ENCODE peak calls at places on chromosomes 16 and 17, in eight cellular contexts. One of them, this sample, is unnamed.

GRCh38 chr16:17469011-17469741 is 1.6 kb downstream of the XYLT1 start:
- DNase-seq in activated CD4-positive, alpha-beta T cell treated with anti-CD3 and anti-CD28 coated beads for 1 hour: no peak
- DNase-seq in stimulated activated CD4-positive, alpha-beta T cell treated with anti-CD3 and anti-CD28 coated beads, Interleukin-1b, Interleukin-23, amount 100 ng/mL, for 24 hours: no peak
- DNase-seq in mucosa of gallbladder: no peak
- DNase-seq in fibroblast of the aortic adventitia: peak; percentile 67
- DNase-seq in effector CD8-positive, alpha-beta T cell: no peak
- DNase-seq in fibroblast of gingiva: peak; percentile 63
- DNase-seq in DND-41: no peak
- DNase-seq in this sample: peak; percentile 80

GRCh38 chr17:57672971-57673370 is 72.1 kb downstream of the CCDC182 start:
- DNase-seq in activated CD4-positive, alpha-beta T cell treated with anti-CD3 and anti-CD28 coated beads for 1 hour: no peak
- DNase-seq in stimulated activated CD4-positive, alpha-beta T cell treated with anti-CD3 and anti-CD28 coated beads, Interleukin-1b, Interleukin-23, amount 100 ng/mL, for 24 hours: no peak
- DNase-seq in mucosa of gallbladder: no peak
- DNase-seq in fibroblast of the aortic adventitia: no peak
- DNase-seq in effector CD8-positive, alpha-beta T cell: no peak
- DNase-seq in fibroblast of gingiva: no peak
- DNase-seq in DND-41: peak; percentile 2
- DNase-seq in this sample: no peak

GRCh38 chr17:1343554-1343953 is 56.5 kb downstream of the YWHAE start:
- DNase-seq in activated CD4-positive, alpha-beta T cell treated with anti-CD3 and anti-CD28 coated beads for 1 hour: no peak
- DNase-seq in stimulated activated CD4-positive, alpha-beta T cell treated with anti-CD3 and anti-CD28 coated beads, Interleukin-1b, Interleukin-23, amount 100 ng/mL, for 24 hours: no peak
- DNase-seq in mucosa of gallbladder: no peak
- DNase-seq in fibroblast of the aortic adventitia: no peak
- DNase-seq in effector CD8-positive, alpha-beta T cell: no peak
- DNase-seq in fibroblast of gingiva: no peak
- DNase-seq in DND-41: no peak
- DNase-seq in this sample: no peak

GRCh38 chr17:30450125-30451027 is 26.8 kb upstream of the GOSR1 start:
- DNase-seq in activated CD4-positive, alpha-beta T cell treated with anti-CD3 and anti-CD28 coated beads for 1 hour: no peak
- DNase-seq in stimulated activated CD4-positive, alpha-beta T cell treated with anti-CD3 and anti-CD28 coated beads, Interleukin-1b, Interleukin-23, amount 100 ng/mL, for 24 hours: no peak
- DNase-seq in mucosa of gallbladder: no peak
- DNase-seq in fibroblast of the aortic adventitia: no peak
- DNase-seq in effector CD8-positive, alpha-beta T cell: no peak
- DNase-seq in fibroblast of gingiva: peak; percentile 90
- DNase-seq in DND-41: no peak
- DNase-seq in this sample: peak; percentile 27

GRCh38 chr16:15752717-15753488 is 102.9 kb downstream of the NDE1 start:
- DNase-seq in activated CD4-positive, alpha-beta T cell treated with anti-CD3 and anti-CD28 coated beads for 1 hour: no peak
- DNase-seq in stimulated activated CD4-positive, alpha-beta T cell treated with anti-CD3 and anti-CD28 coated beads, Interleukin-1b, Interleukin-23, amount 100 ng/mL, for 24 hours: no peak
- DNase-seq in mucosa of gallbladder: no peak
- DNase-seq in fibroblast of the aortic adventitia: no peak
- DNase-seq in effector CD8-positive, alpha-beta T cell: no peak
- DNase-seq in fibroblast of gingiva: no peak
- DNase-seq in DND-41: no peak
- DNase-seq in this sample: no peak

GRCh38 chr16:20865420-20866126 is 34.6 kb downstream of the DCUN1D3 start:
- DNase-seq in activated CD4-positive, alpha-beta T cell treated with anti-CD3 and anti-CD28 coated beads for 1 hour: no peak
- DNase-seq in stimulated activated CD4-positive, alpha-beta T cell treated with anti-CD3 and anti-CD28 coated beads, Interleukin-1b, Interleukin-23, amount 100 ng/mL, for 24 hours: no peak
- DNase-seq in mucosa of gallbladder: no peak
- DNase-seq in fibroblast of the aortic adventitia: peak; percentile 69
- DNase-seq in effector CD8-positive, alpha-beta T cell: no peak
- DNase-seq in fibroblast of gingiva: peak; percentile 17
- DNase-seq in DND-41: no peak
- DNase-seq in this sample: peak; percentile 33

GRCh38 chr17:75652341-75652740 is 14.6 kb downstream of the RECQL5 start:
- DNase-seq in activated CD4-positive, alpha-beta T cell treated with anti-CD3 and anti-CD28 coated beads for 1 hour: no peak
- DNase-seq in stimulated activated CD4-positive, alpha-beta T cell treated with anti-CD3 and anti-CD28 coated beads, Interleukin-1b, Interleukin-23, amount 100 ng/mL, for 24 hours: no peak
- DNase-seq in mucosa of gallbladder: no peak
- DNase-seq in fibroblast of the aortic adventitia: no peak
- DNase-seq in effector CD8-positive, alpha-beta T cell: no peak
- DNase-seq in fibroblast of gingiva: no peak
- DNase-seq in DND-41: no peak
- DNase-seq in this sample: no peak

GRCh38 chr17:58415371-58416055 is 1.8 kb downstream of the RNF43 start:
- DNase-seq in activated CD4-positive, alpha-beta T cell treated with anti-CD3 and anti-CD28 coated beads for 1 hour: no peak
- DNase-seq in stimulated activated CD4-positive, alpha-beta T cell treated with anti-CD3 and anti-CD28 coated beads, Interleukin-1b, Interleukin-23, amount 100 ng/mL, for 24 hours: no peak
- DNase-seq in mucosa of gallbladder: peak; percentile 16
- DNase-seq in fibroblast of the aortic adventitia: no peak
- DNase-seq in effector CD8-positive, alpha-beta T cell: no peak
- DNase-seq in fibroblast of gingiva: no peak
- DNase-seq in DND-41: no peak
- DNase-seq in this sample: no peak

GRCh38 chr16:51119576-51120288 is 31.3 kb downstream of the SALL1 start:
- DNase-seq in activated CD4-positive, alpha-beta T cell treated with anti-CD3 and anti-CD28 coated beads for 1 hour: no peak
- DNase-seq in stimulated activated CD4-positive, alpha-beta T cell treated with anti-CD3 and anti-CD28 coated beads, Interleukin-1b, Interleukin-23, amount 100 ng/mL, for 24 hours: no peak
- DNase-seq in mucosa of gallbladder: no peak
- DNase-seq in fibroblast of the aortic adventitia: peak; percentile 4
- DNase-seq in effector CD8-positive, alpha-beta T cell: no peak
- DNase-seq in fibroblast of gingiva: no peak
- DNase-seq in DND-41: no peak
- DNase-seq in this sample: peak; percentile 1

GRCh38 chr16:85498607-85499006 is 114.5 kb upstream of the GSE1 start:
- DNase-seq in activated CD4-positive, alpha-beta T cell treated with anti-CD3 and anti-CD28 coated beads for 1 hour: no peak
- DNase-seq in stimulated activated CD4-positive, alpha-beta T cell treated with anti-CD3 and anti-CD28 coated beads, Interleukin-1b, Interleukin-23, amount 100 ng/mL, for 24 hours: no peak
- DNase-seq in mucosa of gallbladder: no peak
- DNase-seq in fibroblast of the aortic adventitia: no peak
- DNase-seq in effector CD8-positive, alpha-beta T cell: no peak
- DNase-seq in fibroblast of gingiva: no peak
- DNase-seq in DND-41: peak; percentile 85
- DNase-seq in this sample: no peak

GRCh38 chr17:59328534-59329095 is 2.8 kb upstream of the YPEL2 start:
- DNase-seq in activated CD4-positive, alpha-beta T cell treated with anti-CD3 and anti-CD28 coated beads for 1 hour: no peak
- DNase-seq in stimulated activated CD4-positive, alpha-beta T cell treated with anti-CD3 and anti-CD28 coated beads, Interleukin-1b, Interleukin-23, amount 100 ng/mL, for 24 hours: no peak
- DNase-seq in mucosa of gallbladder: no peak
- DNase-seq in fibroblast of the aortic adventitia: no peak
- DNase-seq in effector CD8-positive, alpha-beta T cell: no peak
- DNase-seq in fibroblast of gingiva: no peak
- DNase-seq in DND-41: no peak
- DNase-seq in this sample: no peak

GRCh38 chr17:39659286-39660010 is 5.7 kb upstream of the TCAP start:
- DNase-seq in activated CD4-positive, alpha-beta T cell treated with anti-CD3 and anti-CD28 coated beads for 1 hour: no peak
- DNase-seq in stimulated activated CD4-positive, alpha-beta T cell treated with anti-CD3 and anti-CD28 coated beads, Interleukin-1b, Interleukin-23, amount 100 ng/mL, for 24 hours: no peak
- DNase-seq in mucosa of gallbladder: no peak
- DNase-seq in fibroblast of the aortic adventitia: no peak
- DNase-seq in effector CD8-positive, alpha-beta T cell: no peak
- DNase-seq in fibroblast of gingiva: no peak
- DNase-seq in DND-41: no peak
- DNase-seq in this sample: no peak

GRCh38 chr16:57530104-57530522 is 6.3 kb downstream of the CCDC102A start:
- DNase-seq in activated CD4-positive, alpha-beta T cell treated with anti-CD3 and anti-CD28 coated beads for 1 hour: peak; percentile 68
- DNase-seq in stimulated activated CD4-positive, alpha-beta T cell treated with anti-CD3 and anti-CD28 coated beads, Interleukin-1b, Interleukin-23, amount 100 ng/mL, for 24 hours: peak; percentile 43
- DNase-seq in mucosa of gallbladder: peak; percentile 58
- DNase-seq in fibroblast of the aortic adventitia: peak; percentile 60
- DNase-seq in effector CD8-positive, alpha-beta T cell: peak; percentile 48
- DNase-seq in fibroblast of gingiva: no peak
- DNase-seq in DND-41: peak; percentile 56
- DNase-seq in this sample: peak; percentile 83

GRCh38 chr16:83433201-83433600 is 374.6 kb upstream of the HSBP1 start:
- DNase-seq in activated CD4-positive, alpha-beta T cell treated with anti-CD3 and anti-CD28 coated beads for 1 hour: no peak
- DNase-seq in stimulated activated CD4-positive, alpha-beta T cell treated with anti-CD3 and anti-CD28 coated beads, Interleukin-1b, Interleukin-23, amount 100 ng/mL, for 24 hours: no peak
- DNase-seq in mucosa of gallbladder: no peak
- DNase-seq in fibroblast of the aortic adventitia: peak; percentile 2
- DNase-seq in effector CD8-positive, alpha-beta T cell: no peak
- DNase-seq in fibroblast of gingiva: no peak
- DNase-seq in DND-41: no peak
- DNase-seq in this sample: no peak

GRCh38 chr17:60390881-60391418 is 983 bp downstream of the USP32 start:
- DNase-seq in activated CD4-positive, alpha-beta T cell treated with anti-CD3 and anti-CD28 coated beads for 1 hour: peak; percentile 8
- DNase-seq in stimulated activated CD4-positive, alpha-beta T cell treated with anti-CD3 and anti-CD28 coated beads, Interleukin-1b, Interleukin-23, amount 100 ng/mL, for 24 hours: peak; percentile 2
- DNase-seq in mucosa of gallbladder: no peak
- DNase-seq in fibroblast of the aortic adventitia: peak; percentile 54
- DNase-seq in effector CD8-positive, alpha-beta T cell: no peak
- DNase-seq in fibroblast of gingiva: peak; percentile 54
- DNase-seq in DND-41: peak; percentile 27
- DNase-seq in this sample: peak; percentile 56

GRCh38 chr16:19751478-19751877 is 33.4 kb downstream of the IQCK start:
- DNase-seq in activated CD4-positive, alpha-beta T cell treated with anti-CD3 and anti-CD28 coated beads for 1 hour: no peak
- DNase-seq in stimulated activated CD4-positive, alpha-beta T cell treated with anti-CD3 and anti-CD28 coated beads, Interleukin-1b, Interleukin-23, amount 100 ng/mL, for 24 hours: no peak
- DNase-seq in mucosa of gallbladder: no peak
- DNase-seq in fibroblast of the aortic adventitia: no peak
- DNase-seq in effector CD8-positive, alpha-beta T cell: no peak
- DNase-seq in fibroblast of gingiva: no peak
- DNase-seq in DND-41: no peak
- DNase-seq in this sample: no peak

GRCh38 chr17:38556234-38556633 is 49.5 kb downstream of the SRCIN1 start:
- DNase-seq in activated CD4-positive, alpha-beta T cell treated with anti-CD3 and anti-CD28 coated beads for 1 hour: no peak
- DNase-seq in stimulated activated CD4-positive, alpha-beta T cell treated with anti-CD3 and anti-CD28 coated beads, Interleukin-1b, Interleukin-23, amount 100 ng/mL, for 24 hours: no peak
- DNase-seq in mucosa of gallbladder: no peak
- DNase-seq in fibroblast of the aortic adventitia: no peak
- DNase-seq in effector CD8-positive, alpha-beta T cell: no peak
- DNase-seq in fibroblast of gingiva: no peak
- DNase-seq in DND-41: no peak
- DNase-seq in this sample: no peak

GRCh38 chr17:40121191-40121885 is 433 bp upstream of the MSL1 start:
- DNase-seq in activated CD4-positive, alpha-beta T cell treated with anti-CD3 and anti-CD28 coated beads for 1 hour: no peak
- DNase-seq in stimulated activated CD4-positive, alpha-beta T cell treated with anti-CD3 and anti-CD28 coated beads, Interleukin-1b, Interleukin-23, amount 100 ng/mL, for 24 hours: no peak
- DNase-seq in mucosa of gallbladder: no peak
- DNase-seq in fibroblast of the aortic adventitia: peak; percentile 55
- DNase-seq in effector CD8-positive, alpha-beta T cell: no peak
- DNase-seq in fibroblast of gingiva: peak; percentile 44
- DNase-seq in DND-41: no peak
- DNase-seq in this sample: peak; percentile 67

GRCh38 chr17:57849874-57850754 is at the start of gene MRPS23:
- DNase-seq in activated CD4-positive, alpha-beta T cell treated with anti-CD3 and anti-CD28 coated beads for 1 hour: peak; percentile 92
- DNase-seq in stimulated activated CD4-positive, alpha-beta T cell treated with anti-CD3 and anti-CD28 coated beads, Interleukin-1b, Interleukin-23, amount 100 ng/mL, for 24 hours: peak; percentile 88
- DNase-seq in mucosa of gallbladder: peak; percentile 99
- DNase-seq in fibroblast of the aortic adventitia: peak; percentile 98
- DNase-seq in effector CD8-positive, alpha-beta T cell: peak; percentile 90
- DNase-seq in fibroblast of gingiva: peak; percentile 99
- DNase-seq in DND-41: peak; percentile 98
- DNase-seq in this sample: peak; percentile 100

GRCh38 chr17:1967092-1967662 is 58.0 kb downstream of the RTN4RL1 start:
- DNase-seq in activated CD4-positive, alpha-beta T cell treated with anti-CD3 and anti-CD28 coated beads for 1 hour: no peak
- DNase-seq in stimulated activated CD4-positive, alpha-beta T cell treated with anti-CD3 and anti-CD28 coated beads, Interleukin-1b, Interleukin-23, amount 100 ng/mL, for 24 hours: no peak
- DNase-seq in mucosa of gallbladder: no peak
- DNase-seq in fibroblast of the aortic adventitia: no peak
- DNase-seq in effector CD8-positive, alpha-beta T cell: no peak
- DNase-seq in fibroblast of gingiva: no peak
- DNase-seq in DND-41: peak; percentile 65
- DNase-seq in this sample: no peak

GRCh38 chr16:25799816-25800215 is 108.1 kb downstream of the HS3ST4 start:
- DNase-seq in activated CD4-positive, alpha-beta T cell treated with anti-CD3 and anti-CD28 coated beads for 1 hour: no peak
- DNase-seq in stimulated activated CD4-positive, alpha-beta T cell treated with anti-CD3 and anti-CD28 coated beads, Interleukin-1b, Interleukin-23, amount 100 ng/mL, for 24 hours: no peak
- DNase-seq in mucosa of gallbladder: no peak
- DNase-seq in fibroblast of the aortic adventitia: no peak
- DNase-seq in effector CD8-positive, alpha-beta T cell: no peak
- DNase-seq in fibroblast of gingiva: no peak
- DNase-seq in DND-41: no peak
- DNase-seq in this sample: no peak

GRCh38 chr17:66474810-66475497 is 172.5 kb downstream of the PRKCA start:
- DNase-seq in activated CD4-positive, alpha-beta T cell treated with anti-CD3 and anti-CD28 coated beads for 1 hour: no peak
- DNase-seq in stimulated activated CD4-positive, alpha-beta T cell treated with anti-CD3 and anti-CD28 coated beads, Interleukin-1b, Interleukin-23, amount 100 ng/mL, for 24 hours: no peak
- DNase-seq in mucosa of gallbladder: no peak
- DNase-seq in fibroblast of the aortic adventitia: no peak
- DNase-seq in effector CD8-positive, alpha-beta T cell: no peak
- DNase-seq in fibroblast of gingiva: no peak
- DNase-seq in DND-41: no peak
- DNase-seq in this sample: no peak

GRCh38 chr16:11014159-11014558 is 69.8 kb downstream of the CLEC16A start:
- DNase-seq in activated CD4-positive, alpha-beta T cell treated with anti-CD3 and anti-CD28 coated beads for 1 hour: no peak
- DNase-seq in stimulated activated CD4-positive, alpha-beta T cell treated with anti-CD3 and anti-CD28 coated beads, Interleukin-1b, Interleukin-23, amount 100 ng/mL, for 24 hours: no peak
- DNase-seq in mucosa of gallbladder: no peak
- DNase-seq in fibroblast of the aortic adventitia: no peak
- DNase-seq in effector CD8-positive, alpha-beta T cell: no peak
- DNase-seq in fibroblast of gingiva: no peak
- DNase-seq in DND-41: no peak
- DNase-seq in this sample: peak; percentile 30

GRCh38 chr16:81623365-81624102 is 155.6 kb upstream of the PLCG2 start:
- DNase-seq in activated CD4-positive, alpha-beta T cell treated with anti-CD3 and anti-CD28 coated beads for 1 hour: peak; percentile 39
- DNase-seq in stimulated activated CD4-positive, alpha-beta T cell treated with anti-CD3 and anti-CD28 coated beads, Interleukin-1b, Interleukin-23, amount 100 ng/mL, for 24 hours: no peak
- DNase-seq in mucosa of gallbladder: peak; percentile 56
- DNase-seq in fibroblast of the aortic adventitia: peak; percentile 62
- DNase-seq in effector CD8-positive, alpha-beta T cell: no peak
- DNase-seq in fibroblast of gingiva: peak; percentile 30
- DNase-seq in DND-41: peak; percentile 46
- DNase-seq in this sample: peak; percentile 66

GRCh38 chr17:45367216-45367615 is 50.4 kb upstream of the MAP3K14 start:
- DNase-seq in activated CD4-positive, alpha-beta T cell treated with anti-CD3 and anti-CD28 coated beads for 1 hour: no peak
- DNase-seq in stimulated activated CD4-positive, alpha-beta T cell treated with anti-CD3 and anti-CD28 coated beads, Interleukin-1b, Interleukin-23, amount 100 ng/mL, for 24 hours: no peak
- DNase-seq in mucosa of gallbladder: no peak
- DNase-seq in fibroblast of the aortic adventitia: no peak
- DNase-seq in effector CD8-positive, alpha-beta T cell: no peak
- DNase-seq in fibroblast of gingiva: no peak
- DNase-seq in DND-41: no peak
- DNase-seq in this sample: no peak

GRCh38 chr16:86575095-86575685 is 3.2 kb upstream of the FOXL1 start:
- DNase-seq in activated CD4-positive, alpha-beta T cell treated with anti-CD3 and anti-CD28 coated beads for 1 hour: no peak
- DNase-seq in stimulated activated CD4-positive, alpha-beta T cell treated with anti-CD3 and anti-CD28 coated beads, Interleukin-1b, Interleukin-23, amount 100 ng/mL, for 24 hours: no peak
- DNase-seq in mucosa of gallbladder: no peak
- DNase-seq in fibroblast of the aortic adventitia: no peak
- DNase-seq in effector CD8-positive, alpha-beta T cell: no peak
- DNase-seq in fibroblast of gingiva: no peak
- DNase-seq in DND-41: no peak
- DNase-seq in this sample: peak; percentile 38

GRCh38 chr16:68528686-68529379 is 10.3 kb upstream of the ZFP90 start:
- DNase-seq in activated CD4-positive, alpha-beta T cell treated with anti-CD3 and anti-CD28 coated beads for 1 hour: peak; percentile 80
- DNase-seq in stimulated activated CD4-positive, alpha-beta T cell treated with anti-CD3 and anti-CD28 coated beads, Interleukin-1b, Interleukin-23, amount 100 ng/mL, for 24 hours: peak; percentile 86
- DNase-seq in mucosa of gallbladder: peak; percentile 93
- DNase-seq in fibroblast of the aortic adventitia: peak; percentile 77
- DNase-seq in effector CD8-positive, alpha-beta T cell: peak; percentile 83
- DNase-seq in fibroblast of gingiva: peak; percentile 57
- DNase-seq in DND-41: peak; percentile 88
- DNase-seq in this sample: peak; percentile 84

GRCh38 chr16:85613609-85614337 is 651 bp downstream of the GSE1 start:
- DNase-seq in activated CD4-positive, alpha-beta T cell treated with anti-CD3 and anti-CD28 coated beads for 1 hour: no peak
- DNase-seq in stimulated activated CD4-positive, alpha-beta T cell treated with anti-CD3 and anti-CD28 coated beads, Interleukin-1b, Interleukin-23, amount 100 ng/mL, for 24 hours: no peak
- DNase-seq in mucosa of gallbladder: no peak
- DNase-seq in fibroblast of the aortic adventitia: peak; percentile 22
- DNase-seq in effector CD8-positive, alpha-beta T cell: no peak
- DNase-seq in fibroblast of gingiva: no peak
- DNase-seq in DND-41: peak; percentile 64
- DNase-seq in this sample: peak; percentile 22

This sample was measured in ELR.